ENCODE peak calls at places on chromosomes 16 and 17, in six cellular contexts. L, Y, U, X, O and Z are unnamed samples.

GRCh38 chr17:71361691-71362450 is 758.9 kb upstream of the SOX9 start:
- DNase-seq in L (no peak), Y (no peak), U (no peak), X (no peak), O (no peak), Z (no peak)

GRCh38 chr16:58329147-58329546 is 34.3 kb upstream of the PRSS54 start:
- DNase-seq in L (no peak), Y (no peak), U (no peak), X (no peak), O (no peak), Z (no peak)

GRCh38 chr16:11431915-11432465 is 86.7 kb downstream of the RMI2 start:
- DNase-seq in L (no peak), Y (no peak), U (no peak), X (no peak), O (no peak), Z (no peak)

GRCh38 chr17:45656527-45657181 is 127.5 kb upstream of the CRHR1 start:
- DNase-seq in L (no peak), Y (no peak), U (no peak), X (no peak), O (no peak), Z (no peak)

GRCh38 chr17:77235370-77236080 is 94.8 kb downstream of the SEC14L1 start:
- DNase-seq in L (no peak), Y (peak), U (no peak), X (no peak), O (no peak), Z (peak)

GRCh38 chr17:80724723-80725388 is 180.2 kb downstream of the RPTOR start:
- DNase-seq in L (no peak), Y (no peak), U (no peak), X (no peak), O (no peak), Z (peak)

GRCh38 chr17:1211287-1211686 is 31.5 kb upstream of the ABR start:
- DNase-seq in L (no peak), Y (no peak), U (no peak), X (no peak), O (no peak), Z (no peak)

GRCh38 chr17:61064087-61064951 is 335.3 kb upstream of the TBX2 start:
- DNase-seq in L (no peak), Y (no peak), U (no peak), X (no peak), O (no peak), Z (no peak)

GRCh38 chr16:31032736-31033708 is at the start of gene STX4:
- DNase-seq in L (peak), Y (peak), U (peak), X (peak), O (peak), Z (peak)

GRCh38 chr17:50214986-50215730 is 13.7 kb upstream of the COL1A1 start:
- DNase-seq in L (no peak), Y (no peak), U (no peak), X (no peak), O (no peak), Z (peak)

GRCh38 chr16:12262454-12263180 is 286.1 kb downstream of the SNX29 start:
- DNase-seq in L (no peak), Y (no peak), U (no peak), X (no peak), O (no peak), Z (no peak)

GRCh38 chr17:5585814-5586558 is 1.7 kb upstream of the NLRP1 start:
- DNase-seq in L (peak), Y (no peak), U (no peak), X (no peak), O (no peak), Z (no peak)